ENCODE peak calls at places on chromosomes 13 and 19, in six cellular contexts. G, E, I, N, X and P are unnamed samples.

GRCh38 chr19:46620716-46621115 is 4.2 kb downstream of the PTGIR start:
- DNase-seq in G (no peak), E (no peak), I (no peak), N (peak; percentile 20), X (no peak), P (no peak)

GRCh38 chr13:70964124-70964523 is 855.9 kb upstream of the KLHL1 start:
- DNase-seq in G (no peak), E (no peak), I (no peak), N (no peak), X (no peak), P (no peak)

GRCh38 chr13:76825415-76825814 is 60.8 kb downstream of the KCTD12 start:
- DNase-seq in G (no peak), E (no peak), I (no peak), N (no peak), X (no peak), P (no peak)

GRCh38 chr13:105773887-105774538 is 761.4 kb downstream of the EFNB2 start:
- DNase-seq in G (no peak), E (no peak), I (no peak), N (no peak), X (no peak), P (no peak)

GRCh38 chr13:26508885-26509284 is 48.6 kb upstream of the WASF3 start:
- DNase-seq in G (peak; percentile 62), E (no peak), I (peak; percentile 25), N (peak; percentile 89), X (no peak), P (no peak)

GRCh38 chr13:20945952-20946383 is 43.4 kb upstream of the XPO4 start:
- DNase-seq in G (peak; percentile 22), E (no peak), I (peak; percentile 20), N (no peak), X (no peak), P (no peak)

GRCh38 chr19:54795763-54796162 is 7.6 kb upstream of the KIR2DL4 start:
- DNase-seq in G (no peak), E (no peak), I (no peak), N (no peak), X (no peak), P (no peak)

GRCh38 chr19:32971715-32972540 is at the start of the genes CEP89 and FAAP24:
- DNase-seq in G (peak; percentile 99), E (peak; percentile 98), I (peak; percentile 97), N (peak; percentile 99), X (peak; percentile 99), P (peak; percentile 95)

GRCh38 chr13:112842343-112842856 is 126.6 kb upstream of the MCF2L start:
- DNase-seq in G (no peak), E (no peak), I (peak; percentile 56), N (peak; percentile 32), X (no peak), P (no peak)

GRCh38 chr13:39527961-39528720 is 74.9 kb downstream of the LHFPL6 start:
- DNase-seq in G (no peak), E (no peak), I (no peak), N (peak; percentile 62), X (no peak), P (no peak)

GRCh38 chr13:46529509-46529908 is 23.5 kb upstream of the LRCH1 start:
- DNase-seq in G (no peak), E (no peak), I (no peak), N (no peak), X (no peak), P (no peak)
- H3K9me3 ChIP-seq in G (no peaks in the 10 kb centered on the region), E (no peaks in the 10 kb centered on the region), I (no peaks in the 10 kb centered on the region), N (no peaks in the 10 kb centered on the region), X (no peaks in the 10 kb centered on the region), P (no peaks in the 10 kb centered on the region)

GRCh38 chr19:36646746-36647145 is 19.9 kb downstream of the ZNF461 start:
- DNase-seq in G (no peak), E (no peak), I (no peak), N (no peak), X (no peak), P (no peak)
- H3K9me3 ChIP-seq in G (peaks cover 100% of the 10 kb centered on the region), E (peaks cover 26% of the 10 kb centered on the region), I (peaks cover 6% of the 10 kb centered on the region), N (peaks cover 86% of the 10 kb centered on the region), X (peaks cover 6% of the 10 kb centered on the region), P (peaks cover 48% of the 10 kb centered on the region)

DNA sequence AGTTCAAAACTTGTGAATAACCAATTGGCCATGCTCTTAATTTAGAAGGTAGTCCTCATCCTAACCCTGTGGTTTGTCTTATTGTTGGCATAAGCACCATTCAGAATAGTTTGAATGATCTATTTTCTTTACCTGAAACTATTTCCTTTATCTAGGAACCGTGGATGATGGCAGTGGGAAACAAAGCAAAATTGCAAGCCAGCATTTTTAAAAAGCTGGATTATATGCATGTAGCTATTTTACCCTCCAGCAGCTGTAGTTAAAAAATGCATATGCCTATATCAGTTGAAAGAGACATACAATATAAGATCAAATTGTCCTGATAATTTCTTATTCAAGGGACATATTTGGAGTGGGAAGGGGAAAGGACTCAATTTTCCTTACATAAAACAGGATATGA is 19.3 kb downstream of the ZNF613 start:
- DNase-seq in G (no peak), E (no peak), I (no peak), N (no peak), X (no peak), P (no peak)
- H3K9me3 ChIP-seq in G (peaks cover 89% of the 10 kb centered on the region), E (peaks cover 73% of the 10 kb centered on the region), I (peaks cover 7% of the 10 kb centered on the region), N (peaks cover 66% of the 10 kb centered on the region), X (peaks cover 7% of the 10 kb centered on the region), P (peaks cover 60% of the 10 kb centered on the region)

GRCh38 chr19:56608274-56608964 is 13.3 kb downstream of the ZNF71 start:
- DNase-seq in G (no peak), E (no peak), I (no peak), N (no peak), X (no peak), P (no peak)

GRCh38 chr19:56601375-56601774 is 6.3 kb downstream of the ZNF71 start:
- DNase-seq in G (no peak), E (no peak), I (no peak), N (no peak), X (no peak), P (no peak)

GRCh38 chr19:56603829-56604228 is 8.7 kb downstream of the ZNF71 start:
- DNase-seq in G (no peak), E (no peak), I (no peak), N (no peak), X (no peak), P (no peak)
- H3K9me3 ChIP-seq in G (peaks cover 49% of the 10 kb centered on the region), E (peaks cover 55% of the 10 kb centered on the region), I (no peaks in the 10 kb centered on the region), N (peaks cover 2% of the 10 kb centered on the region), X (no peaks in the 10 kb centered on the region), P (peaks cover 31% of the 10 kb centered on the region)

DNA sequence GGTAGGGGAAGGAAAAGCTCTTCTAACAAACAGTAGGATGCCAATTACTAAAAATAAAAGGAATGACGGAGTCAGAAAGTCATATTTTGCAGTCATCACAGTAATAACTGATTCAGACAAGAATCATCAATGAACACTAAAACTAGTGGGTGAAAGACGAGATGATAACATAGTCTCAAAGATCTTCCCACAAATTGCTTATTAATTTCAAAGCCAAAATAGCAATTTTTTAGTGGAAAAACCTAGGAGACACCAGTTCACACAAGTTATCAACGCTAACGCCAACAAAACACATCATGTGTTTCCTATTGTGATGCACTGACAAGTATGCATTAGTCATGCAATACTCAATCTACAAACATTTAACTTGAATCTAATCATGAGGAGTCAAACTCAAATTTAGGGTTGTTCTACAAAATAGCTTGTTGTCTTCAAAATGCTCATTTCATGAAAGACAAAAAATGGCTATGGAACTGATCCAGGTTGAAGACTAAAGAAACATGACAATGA is 18.6 kb downstream of the ZNF233 start:
- DNase-seq in G (no peak), E (no peak), I (no peak), N (no peak), X (no peak), P (no peak)
- H3K9me3 ChIP-seq in G (peaks cover 58% of the 10 kb centered on the region), E (peaks cover 16% of the 10 kb centered on the region), I (no peaks in the 10 kb centered on the region), N (peaks cover 25% of the 10 kb centered on the region), X (no peaks in the 10 kb centered on the region), P (peaks cover 21% of the 10 kb centered on the region)

GRCh38 chr19:27720155-27720554 is 1492.8 kb downstream of the UQCRFS1 start:
- DNase-seq in G (no peak), E (no peak), I (no peak), N (no peak), X (no peak), P (no peak)
- H3K9me3 ChIP-seq in G (peaks cover 33% of the 10 kb centered on the region), E (peaks cover 16% of the 10 kb centered on the region), I (no peaks in the 10 kb centered on the region), N (peaks cover 11% of the 10 kb centered on the region), X (no peaks in the 10 kb centered on the region), P (peaks cover 7% of the 10 kb centered on the region)